ENCODE peak calls at places on chromosomes 1 and 21, in five cellular contexts. W is DND-41, H is gastrocnemius medialis, L is tibial artery, B is thoracic aorta. K is an unnamed sample. For H3K9me3, the result is how much of the 10 kb centered on the place peaks cover.

GRCh38 chr1:153926405-153926804 is 3.6 kb upstream of the GATAD2B start:
- DNase-seq in W (no peak), H (no peak), L (no peak), B (no peak), K (no peak)

GRCh38 chr1:21963477-21964217 is 13.2 kb upstream of the CELA3B start:
- DNase-seq in W (peak), H (peak), L (peak), B (peak), K (peak)

GRCh38 chr21:39073717-39074116 is 109.5 kb downstream of the PSMG1 start:
- DNase-seq in W (no peak), H (no peak), L (peak), B (no peak), K (no peak)

GRCh38 chr21:27476696-27477095 is 509.8 kb upstream of the ADAMTS5 start:
- DNase-seq in W (no peak), H (no peak), L (no peak), B (no peak), K (no peak)

GRCh38 chr1:180522204-180522497 is 19.8 kb upstream of the ACBD6 start:
- DNase-seq in W (no peak), H (no peak), L (no peak), B (no peak), K (no peak)

GRCh38 chr1:47222476-47222875 is 9.5 kb downstream of the TAL1 start:
- DNase-seq in W (no peak), H (no peak), L (no peak), B (no peak), K (no peak)

GRCh38 chr1:246284021-246284420 is 223.1 kb downstream of the SMYD3 start:
- DNase-seq in W (no peak), H (no peak), L (no peak), B (no peak), K (no peak)

GRCh38 chr1:5770981-5771765 is 221.1 kb downstream of the NPHP4 start:
- DNase-seq in W (no peak), H (no peak), L (no peak), B (no peak), K (no peak)

GRCh38 chr1:244242446-244242845 is 191.4 kb downstream of the ZBTB18 start:
- DNase-seq in W (no peak), H (no peak), L (no peak), B (no peak), K (no peak)

GRCh38 chr1:40476924-40477679 is at the start of gene ZFP69:
- DNase-seq in W (peak), H (peak), L (peak), B (peak), K (peak)
- H3K9me3 ChIP-seq in W (under half), H (under half), L (under half), B (under half), K (under half)

DNA sequence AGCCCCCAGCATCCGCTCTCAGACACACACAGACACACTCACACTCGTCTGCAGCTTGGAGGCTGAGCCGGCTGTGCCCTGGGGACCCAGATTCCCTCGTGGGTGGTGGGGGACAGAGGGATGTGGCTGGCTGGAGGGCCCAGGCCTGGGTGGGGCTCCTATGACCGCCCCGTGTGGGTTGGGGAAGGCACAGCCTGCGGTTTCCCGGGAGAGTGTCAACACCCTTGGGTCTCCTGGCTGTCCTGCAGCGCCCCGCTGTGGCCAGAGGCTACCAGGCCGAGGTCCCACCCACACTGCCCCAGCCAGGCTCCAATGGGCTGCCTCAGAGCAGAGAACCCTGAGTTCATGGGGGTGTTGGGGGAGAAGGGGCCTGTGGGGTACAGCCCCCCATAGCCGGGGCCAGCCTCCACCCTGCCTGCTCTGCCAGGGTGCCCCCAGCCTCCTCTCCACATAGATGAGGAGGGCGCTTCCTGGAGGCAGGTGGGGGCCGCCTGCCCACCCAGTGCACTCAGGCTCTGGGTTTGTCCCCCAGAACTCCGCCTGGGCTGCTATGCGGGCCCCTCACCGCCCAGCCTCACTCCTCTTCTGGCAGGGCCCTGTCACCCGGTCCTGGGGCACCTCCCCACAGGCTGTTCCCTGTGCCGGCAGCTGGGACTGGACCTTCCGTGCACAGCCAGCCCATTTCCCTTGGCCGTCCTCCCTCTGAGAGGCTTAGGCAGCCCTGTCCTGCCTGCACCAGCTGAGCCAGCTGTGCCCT is at the start of gene TTC34:
- DNase-seq in W (peak), H (no peak), L (no peak), B (no peak), K (peak)
- H3K9me3 ChIP-seq in W (under half), H (under half), L (under half), B (under half), K (under half)

DNA sequence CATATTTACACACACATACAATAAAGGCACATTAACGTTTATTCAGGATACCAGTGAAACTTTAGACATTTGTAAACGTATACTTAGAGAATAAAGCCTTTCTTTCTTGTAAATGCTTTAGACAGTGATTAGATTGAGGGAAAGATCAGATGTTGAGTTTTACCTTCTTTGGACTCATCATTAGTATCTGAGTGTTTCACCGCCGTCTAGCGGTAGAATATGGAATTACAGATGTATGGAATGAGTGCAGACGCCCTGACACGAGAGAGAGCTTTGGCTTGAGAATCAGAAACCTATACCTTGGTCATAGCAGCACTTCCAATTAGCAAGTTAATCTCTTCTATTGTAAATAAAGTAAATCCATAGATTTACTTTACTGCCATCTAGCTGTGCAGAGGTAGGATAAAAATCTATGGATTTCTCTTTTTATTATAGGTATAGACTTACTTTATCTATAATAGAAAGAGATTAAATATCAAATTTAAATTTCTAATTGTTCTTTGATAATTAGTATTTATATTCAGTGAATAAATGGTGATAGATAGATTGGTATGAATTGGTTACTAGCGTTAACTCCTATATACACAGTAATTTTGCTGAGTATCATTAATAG is 12.6 kb downstream of the FLG2 start:
- DNase-seq in W (peak), H (no peak), L (no peak), B (no peak), K (peak)
- H3K9me3 ChIP-seq in W (under half), H (under half), L (under half), B (under half), K (under half)

GRCh38 chr1:119040489-119040888 is 52.3 kb upstream of the TBX15 start:
- DNase-seq in W (no peak), H (no peak), L (no peak), B (no peak), K (no peak)
- H3K9me3 ChIP-seq in W (under half), H (under half), L (under half), B (under half), K (under half)

K was measured in CD8-positive, alpha-beta T cell.